ENCODE peak calls at places on chromosomes 5 and 9, in nine cellular contexts. One of them, this sample, is unnamed.
A peak's percentile ranks its signal among the peaks of the same experiment; 100 is the strongest.

GRCh38 chr5:66232701-66233100 is 88.6 kb downstream of the SREK1 start:
- DNase-seq in hepatocyte: no peak
- DNase-seq in HCT116: no peak
- DNase-seq in neural progenitor cell: no peak
- DNase-seq in GM23248: no peak
- DNase-seq in GM23338: peak; percentile 56
- DNase-seq in SK-N-SH: no peak
- DNase-seq in PC-3: no peak
- DNase-seq in MM.1S: no peak
- DNase-seq in this sample: no peak

GRCh38 chr5:124906339-124907097 is 160.1 kb upstream of the ZNF608 start:
- DNase-seq in neural progenitor cell: peak; percentile 53
- DNase-seq in SK-N-SH: peak; percentile 20
- DNase-seq in MM.1S: peak; percentile 39
- DNase-seq in hepatocyte: peak; percentile 58
- DNase-seq in HCT116: no peak
- DNase-seq in GM23248: peak; percentile 82
- DNase-seq in GM23338: peak; percentile 59
- DNase-seq in PC-3: peak; percentile 27
- DNase-seq in this sample: peak; percentile 42

GRCh38 chr9:19999491-20000057 is 210.7 kb upstream of the SLC24A2 start:
- DNase-seq in HCT116: peak; percentile 49
- DNase-seq in PC-3: peak; percentile 93
- DNase-seq in MM.1S: no peak
- DNase-seq in SK-N-SH: no peak
- DNase-seq in neural progenitor cell: no peak
- DNase-seq in GM23248: peak; percentile 82
- DNase-seq in GM23338: no peak
- DNase-seq in hepatocyte: no peak
- DNase-seq in this sample: no peak

GRCh38 chr5:135062216-135063055 is 28.4 kb upstream of the PITX1 start:
- DNase-seq in SK-N-SH: no peak
- DNase-seq in hepatocyte: no peak
- DNase-seq in GM23338: no peak
- DNase-seq in GM23248: no peak
- DNase-seq in neural progenitor cell: no peak
- DNase-seq in MM.1S: no peak
- DNase-seq in HCT116: no peak
- DNase-seq in PC-3: no peak
- DNase-seq in this sample: no peak

GRCh38 chr5:159825551-159826051 is 90.7 kb upstream of the ADRA1B start:
- DNase-seq in hepatocyte: no peak
- DNase-seq in MM.1S: no peak
- DNase-seq in GM23338: no peak
- DNase-seq in PC-3: peak; percentile 67
- DNase-seq in HCT116: no peak
- DNase-seq in SK-N-SH: no peak
- DNase-seq in neural progenitor cell: no peak
- DNase-seq in GM23248: peak; percentile 19
- DNase-seq in this sample: no peak

GRCh38 chr5:167684251-167684650 is 607.2 kb upstream of the WWC1 start:
- DNase-seq in MM.1S: no peak
- DNase-seq in hepatocyte: no peak
- DNase-seq in SK-N-SH: no peak
- DNase-seq in GM23248: peak; percentile 40
- DNase-seq in PC-3: peak; percentile 43
- DNase-seq in HCT116: no peak
- DNase-seq in GM23338: no peak
- DNase-seq in neural progenitor cell: no peak
- DNase-seq in this sample: no peak

GRCh38 chr5:135557034-135557838 is 21.5 kb upstream of the NEUROG1 start:
- DNase-seq in MM.1S: no peak
- DNase-seq in GM23338: no peak
- DNase-seq in GM23248: no peak
- DNase-seq in hepatocyte: no peak
- DNase-seq in neural progenitor cell: no peak
- DNase-seq in HCT116: no peak
- DNase-seq in SK-N-SH: no peak
- DNase-seq in PC-3: no peak
- DNase-seq in this sample: no peak

GRCh38 chr5:5622806-5623205 is 200.3 kb downstream of the ICE1 start:
- DNase-seq in hepatocyte: no peak
- DNase-seq in HCT116: no peak
- DNase-seq in GM23248: no peak
- DNase-seq in PC-3: no peak
- DNase-seq in SK-N-SH: no peak
- DNase-seq in MM.1S: no peak
- DNase-seq in GM23338: no peak
- DNase-seq in neural progenitor cell: no peak
- DNase-seq in this sample: no peak

GRCh38 chr9:72755836-72756235 is 197.0 kb downstream of the ALDH1A1 start:
- DNase-seq in HCT116: no peak
- DNase-seq in GM23338: no peak
- DNase-seq in MM.1S: no peak
- DNase-seq in SK-N-SH: no peak
- DNase-seq in PC-3: no peak
- DNase-seq in hepatocyte: no peak
- DNase-seq in neural progenitor cell: no peak
- DNase-seq in GM23248: no peak
- DNase-seq in this sample: no peak

GRCh38 chr9:85431396-85432102 is 310.2 kb downstream of the AGTPBP1 start:
- DNase-seq in hepatocyte: peak; percentile 30
- DNase-seq in neural progenitor cell: no peak
- DNase-seq in MM.1S: no peak
- DNase-seq in GM23338: no peak
- DNase-seq in SK-N-SH: no peak
- DNase-seq in PC-3: peak; percentile 89
- DNase-seq in HCT116: no peak
- DNase-seq in GM23248: peak; percentile 60
- DNase-seq in this sample: no peak

GRCh38 chr5:143025971-143026370 is 255.8 kb downstream of the ARHGAP26 start:
- DNase-seq in GM23248: no peak
- DNase-seq in neural progenitor cell: no peak
- DNase-seq in hepatocyte: no peak
- DNase-seq in PC-3: peak; percentile 31
- DNase-seq in HCT116: no peak
- DNase-seq in SK-N-SH: no peak
- DNase-seq in GM23338: no peak
- DNase-seq in MM.1S: no peak
- DNase-seq in this sample: no peak

GRCh38 chr5:82050955-82051354 is 79.1 kb downstream of the ATG10 start:
- DNase-seq in GM23338: no peak
- DNase-seq in SK-N-SH: no peak
- DNase-seq in neural progenitor cell: no peak
- DNase-seq in hepatocyte: no peak
- DNase-seq in MM.1S: no peak
- DNase-seq in PC-3: no peak
- DNase-seq in HCT116: no peak
- DNase-seq in GM23248: no peak
- DNase-seq in this sample: no peak

GRCh38 chr9:101848485-101848919 is 110.1 kb upstream of the GRIN3A start:
- DNase-seq in SK-N-SH: no peak
- DNase-seq in neural progenitor cell: no peak
- DNase-seq in MM.1S: peak; percentile 55
- DNase-seq in GM23248: peak; percentile 1
- DNase-seq in HCT116: no peak
- DNase-seq in GM23338: no peak
- DNase-seq in PC-3: no peak
- DNase-seq in hepatocyte: peak; percentile 41
- DNase-seq in this sample: no peak

GRCh38 chr5:16502866-16503265 is 37.3 kb upstream of the ZNF622 start:
- DNase-seq in neural progenitor cell: peak; percentile 27
- DNase-seq in MM.1S: no peak
- DNase-seq in GM23338: no peak
- DNase-seq in hepatocyte: no peak
- DNase-seq in HCT116: no peak
- DNase-seq in GM23248: peak; percentile 26
- DNase-seq in PC-3: peak; percentile 75
- DNase-seq in SK-N-SH: no peak
- DNase-seq in this sample: no peak

GRCh38 chr5:154520861-154521453 is 42.9 kb upstream of the HAND1 start:
- DNase-seq in HCT116: peak; percentile 63
- DNase-seq in GM23248: peak; percentile 32
- DNase-seq in hepatocyte: peak; percentile 83
- DNase-seq in SK-N-SH: peak; percentile 48
- DNase-seq in MM.1S: no peak
- DNase-seq in neural progenitor cell: peak; percentile 90
- DNase-seq in PC-3: peak; percentile 70
- DNase-seq in GM23338: peak; percentile 97
- DNase-seq in this sample: peak; percentile 21

GRCh38 chr9:108156270-108156998 is 666.9 kb upstream of the KLF4 start:
- DNase-seq in GM23338: no peak
- DNase-seq in neural progenitor cell: no peak
- DNase-seq in MM.1S: no peak
- DNase-seq in GM23248: peak; percentile 23
- DNase-seq in HCT116: peak; percentile 29
- DNase-seq in hepatocyte: peak; percentile 63
- DNase-seq in SK-N-SH: no peak
- DNase-seq in PC-3: peak; percentile 76
- DNase-seq in this sample: no peak

GRCh38 chr5:127699416-127699815 is 3.8 kb upstream of the CCDC192 start:
- DNase-seq in SK-N-SH: no peak
- DNase-seq in PC-3: no peak
- DNase-seq in GM23338: no peak
- DNase-seq in MM.1S: no peak
- DNase-seq in GM23248: peak; percentile 27
- DNase-seq in neural progenitor cell: no peak
- DNase-seq in HCT116: no peak
- DNase-seq in hepatocyte: no peak
- DNase-seq in this sample: no peak

GRCh38 chr5:179893958-179894895 is 13.5 kb downstream of the TBC1D9B start:
- DNase-seq in SK-N-SH: no peak
- DNase-seq in neural progenitor cell: no peak
- DNase-seq in PC-3: no peak
- DNase-seq in hepatocyte: no peak
- DNase-seq in GM23248: no peak
- DNase-seq in GM23338: no peak
- DNase-seq in MM.1S: no peak
- DNase-seq in HCT116: no peak
- DNase-seq in this sample: no peak
- TF ChIP-seq EZH2phosphoT487 in SK-N-SH: no peak
- TF ChIP-seq EZH2phosphoT487 in neural progenitor cell: no peak
- TF ChIP-seq EZH2phosphoT487 in PC-3: no peak
- TF ChIP-seq EZH2phosphoT487 in hepatocyte: no peak
- TF ChIP-seq EZH2phosphoT487 in GM23248: no peak
- TF ChIP-seq EZH2phosphoT487 in GM23338: no peak
- TF ChIP-seq EZH2phosphoT487 in MM.1S: no peak
- TF ChIP-seq EZH2phosphoT487 in HCT116: no peak
- TF ChIP-seq EZH2phosphoT487 in this sample: no peak

GRCh38 chr9:125544988-125545651 is 161.9 kb downstream of the MAPKAP1 start:
- DNase-seq in SK-N-SH: no peak
- DNase-seq in GM23248: peak; percentile 82
- DNase-seq in HCT116: no peak
- DNase-seq in MM.1S: no peak
- DNase-seq in GM23338: no peak
- DNase-seq in neural progenitor cell: no peak
- DNase-seq in PC-3: peak; percentile 4
- DNase-seq in hepatocyte: peak; percentile 59
- DNase-seq in this sample: no peak
- TF ChIP-seq EZH2phosphoT487 in SK-N-SH: no peak
- TF ChIP-seq EZH2phosphoT487 in GM23248: no peak
- TF ChIP-seq EZH2phosphoT487 in HCT116: no peak
- TF ChIP-seq EZH2phosphoT487 in MM.1S: no peak
- TF ChIP-seq EZH2phosphoT487 in GM23338: no peak
- TF ChIP-seq EZH2phosphoT487 in neural progenitor cell: no peak
- TF ChIP-seq EZH2phosphoT487 in PC-3: no peak
- TF ChIP-seq EZH2phosphoT487 in hepatocyte: peak; percentile 76
- TF ChIP-seq EZH2phosphoT487 in this sample: no peak

GRCh38 chr9:93026640-93027039 is 31.9 kb upstream of the SUSD3 start:
- DNase-seq in hepatocyte: no peak
- DNase-seq in PC-3: no peak
- DNase-seq in GM23248: no peak
- DNase-seq in neural progenitor cell: no peak
- DNase-seq in MM.1S: no peak
- DNase-seq in HCT116: no peak
- DNase-seq in SK-N-SH: no peak
- DNase-seq in GM23338: no peak
- DNase-seq in this sample: no peak

GRCh38 chr9:93023521-93023815 is 35.0 kb upstream of the SUSD3 start:
- DNase-seq in MM.1S: no peak
- DNase-seq in hepatocyte: no peak
- DNase-seq in GM23338: no peak
- DNase-seq in neural progenitor cell: no peak
- DNase-seq in GM23248: no peak
- DNase-seq in HCT116: no peak
- DNase-seq in PC-3: no peak
- DNase-seq in SK-N-SH: no peak
- DNase-seq in this sample: no peak

GRCh38 chr9:93025736-93026135 is 32.8 kb upstream of the SUSD3 start:
- DNase-seq in hepatocyte: no peak
- DNase-seq in GM23248: no peak
- DNase-seq in SK-N-SH: no peak
- DNase-seq in MM.1S: no peak
- DNase-seq in neural progenitor cell: no peak
- DNase-seq in GM23338: no peak
- DNase-seq in HCT116: no peak
- DNase-seq in PC-3: no peak
- DNase-seq in this sample: no peak

GRCh38 chr9:93024646-93024910 is 33.9 kb upstream of the SUSD3 start:
- DNase-seq in GM23338: no peak
- DNase-seq in GM23248: no peak
- DNase-seq in SK-N-SH: no peak
- DNase-seq in HCT116: no peak
- DNase-seq in hepatocyte: no peak
- DNase-seq in neural progenitor cell: no peak
- DNase-seq in MM.1S: no peak
- DNase-seq in PC-3: no peak
- DNase-seq in this sample: no peak

DNA sequence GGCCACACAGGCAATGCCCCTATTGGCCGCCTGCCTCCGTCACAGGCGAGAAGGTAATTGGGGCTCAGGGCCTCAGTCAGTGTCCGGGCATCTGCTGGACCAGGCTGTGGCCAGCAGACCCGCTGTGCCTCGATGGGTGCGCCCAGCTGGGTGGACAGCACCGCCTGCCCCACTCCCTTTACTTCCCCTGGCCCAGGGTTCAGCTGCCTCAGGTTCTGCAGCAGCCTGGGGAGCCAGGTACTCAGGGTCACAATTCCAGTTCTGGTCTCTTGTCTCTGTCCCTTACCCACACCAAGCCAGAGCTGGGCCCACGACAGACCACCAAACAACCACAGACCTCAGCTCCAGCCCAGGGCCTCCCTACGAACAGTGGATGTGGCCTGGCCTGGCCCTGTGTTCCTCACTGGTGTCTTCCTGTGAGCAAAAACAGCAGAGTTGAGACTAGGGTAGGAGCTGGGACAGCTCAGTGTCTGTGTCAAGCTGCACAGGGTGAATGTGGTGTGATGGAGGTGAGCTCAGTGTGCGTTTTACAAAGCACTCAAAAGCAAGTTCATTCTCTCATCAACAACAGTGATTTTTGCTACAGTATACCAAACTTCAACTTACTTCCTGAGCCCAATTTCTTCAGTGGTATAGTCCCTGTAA is 33.4 kb upstream of the SUSD3 start:
- DNase-seq in SK-N-SH: no peak
- DNase-seq in GM23338: no peak
- DNase-seq in PC-3: no peak
- DNase-seq in GM23248: no peak
- DNase-seq in neural progenitor cell: no peak
- DNase-seq in HCT116: no peak
- DNase-seq in hepatocyte: no peak
- DNase-seq in MM.1S: no peak
- DNase-seq in this sample: no peak
- TF ChIP-seq EZH2phosphoT487 in SK-N-SH: no peak
- TF ChIP-seq EZH2phosphoT487 in GM23338: no peak
- TF ChIP-seq EZH2phosphoT487 in PC-3: no peak
- TF ChIP-seq EZH2phosphoT487 in GM23248: no peak
- TF ChIP-seq EZH2phosphoT487 in neural progenitor cell: no peak
- TF ChIP-seq EZH2phosphoT487 in HCT116: no peak
- TF ChIP-seq EZH2phosphoT487 in hepatocyte: no peak
- TF ChIP-seq EZH2phosphoT487 in MM.1S: no peak
- TF ChIP-seq EZH2phosphoT487 in this sample: no peak

GRCh38 chr5:85604378-85604777 is 1013.4 kb upstream of the COX7C start:
- DNase-seq in GM23338: no peak
- DNase-seq in MM.1S: no peak
- DNase-seq in PC-3: no peak
- DNase-seq in HCT116: no peak
- DNase-seq in hepatocyte: no peak
- DNase-seq in GM23248: no peak
- DNase-seq in neural progenitor cell: no peak
- DNase-seq in SK-N-SH: no peak
- DNase-seq in this sample: no peak
- TF ChIP-seq EZH2phosphoT487 in GM23338: no peak
- TF ChIP-seq EZH2phosphoT487 in MM.1S: no peak
- TF ChIP-seq EZH2phosphoT487 in PC-3: no peak
- TF ChIP-seq EZH2phosphoT487 in HCT116: no peak
- TF ChIP-seq EZH2phosphoT487 in hepatocyte: no peak
- TF ChIP-seq EZH2phosphoT487 in GM23248: no peak
- TF ChIP-seq EZH2phosphoT487 in neural progenitor cell: no peak
- TF ChIP-seq EZH2phosphoT487 in SK-N-SH: no peak
- TF ChIP-seq EZH2phosphoT487 in this sample: no peak